ENCODE peak calls at places on chromosomes 16 and 17, in five cellular contexts. U is upper lobe of left lung, Y is esophagus squamous epithelium, H is prostate gland, D is tibial nerve. J is an unnamed sample. For H3K4me1, the result is how much of the 10 kb centered on the place peaks cover.

GRCh38 chr17:1568950-1569810 is 6.6 kb upstream of the PITPNA start:
- DNase-seq in U (no peak), Y (no peak), H (no peak), D (no peak), J (no peak)

GRCh38 chr17:33461051-33461450 is 168.0 kb upstream of the ASIC2 start:
- DNase-seq in U (no peak), Y (no peak), H (no peak), D (no peak), J (no peak)

GRCh38 chr16:3964686-3965290 is 84.3 kb upstream of the CREBBP start:
- DNase-seq in U (no peak), Y (no peak), H (no peak), D (no peak), J (no peak)

GRCh38 chr17:79126139-79126538 is 51.5 kb downstream of the ENGASE start:
- DNase-seq in U (peak), Y (no peak), H (peak), D (no peak), J (no peak)

GRCh38 chr17:77884967-77885641 is 73.4 kb upstream of the TNRC6C start:
- DNase-seq in U (no peak), Y (no peak), H (no peak), D (no peak), J (no peak)

GRCh38 chr16:83244057-83244456 is 563.7 kb upstream of the HSBP1 start:
- DNase-seq in U (no peak), Y (no peak), H (peak), D (no peak), J (no peak)

GRCh38 chr16:89155184-89155679 is 16.3 kb upstream of the CDH15 start:
- DNase-seq in U (peak), Y (no peak), H (peak), D (peak), J (no peak)

GRCh38 chr17:63840591-63841349 is 1.7 kb downstream of the SMARCD2 start:
- DNase-seq in U (no peak), Y (no peak), H (peak), D (peak), J (no peak)

GRCh38 chr17:2043785-2044184 is 2.0 kb downstream of the OVCA2 start:
- DNase-seq in U (no peak), Y (no peak), H (no peak), D (no peak), J (no peak)

GRCh38 chr17:74466111-74466784 is at the start of gene CD300A:
- DNase-seq in U (peak), Y (no peak), H (no peak), D (no peak), J (peak)

GRCh38 chr17:49445561-49445960 is 30.9 kb upstream of the PHB1 start:
- DNase-seq in U (no peak), Y (no peak), H (no peak), D (no peak), J (no peak)

GRCh38 chr16:78980825-78981224 is 619.7 kb downstream of the MAF start:
- DNase-seq in U (no peak), Y (no peak), H (no peak), D (no peak), J (no peak)

GRCh38 chr16:75319513-75320401 is 68.3 kb upstream of the BCAR1 start:
- DNase-seq in U (no peak), Y (no peak), H (no peak), D (no peak), J (no peak)

GRCh38 chr17:40373999-40374398 is 9.5 kb upstream of the GJD3 start:
- DNase-seq in U (no peak), Y (no peak), H (no peak), D (no peak), J (no peak)

GRCh38 chr17:35713069-35713728 is 18.2 kb upstream of the RASL10B start:
- DNase-seq in U (no peak), Y (no peak), H (no peak), D (peak), J (peak)

GRCh38 chr17:31439716-31440115 is 48.2 kb downstream of the RAB11FIP4 start:
- DNase-seq in U (no peak), Y (no peak), H (no peak), D (no peak), J (peak)

GRCh38 chr17:54408741-54409140 is 491.9 kb upstream of the TOM1L1 start:
- DNase-seq in U (no peak), Y (no peak), H (no peak), D (no peak), J (no peak)

GRCh38 chr17:80539022-80539421 is 5.6 kb upstream of the RPTOR start:
- DNase-seq in U (no peak), Y (no peak), H (no peak), D (no peak), J (no peak)

GRCh38 chr17:46841561-46842379 is 9.6 kb upstream of the WNT9B start:
- DNase-seq in U (no peak), Y (no peak), H (no peak), D (no peak), J (no peak)

GRCh38 chr17:55735784-55736405 is 13.2 kb upstream of the TMEM100 start:
- DNase-seq in U (no peak), Y (no peak), H (no peak), D (peak), J (peak)

GRCh38 chr16:14240216-14240843 is 169.2 kb downstream of the MRTFB start:
- DNase-seq in U (no peak), Y (no peak), H (no peak), D (no peak), J (peak)

GRCh38 chr16:15951852-15952251 is 2.4 kb downstream of the ABCC1 start:
- DNase-seq in U (no peak), Y (no peak), H (no peak), D (no peak), J (no peak)
- H3K4me3 ChIP-seq in U (no peak), Y (peak), H (no peak), D (no peak), J (no peak)

GRCh38 chr16:11797166-11797956 is at the start of gene ZC3H7A:
- DNase-seq in U (peak), Y (peak), H (peak), D (peak), J (peak)
- TF ChIP-seq POLR2A in U (no peak), Y (peak), H (peak), D (peak), J (peak)

DNA sequence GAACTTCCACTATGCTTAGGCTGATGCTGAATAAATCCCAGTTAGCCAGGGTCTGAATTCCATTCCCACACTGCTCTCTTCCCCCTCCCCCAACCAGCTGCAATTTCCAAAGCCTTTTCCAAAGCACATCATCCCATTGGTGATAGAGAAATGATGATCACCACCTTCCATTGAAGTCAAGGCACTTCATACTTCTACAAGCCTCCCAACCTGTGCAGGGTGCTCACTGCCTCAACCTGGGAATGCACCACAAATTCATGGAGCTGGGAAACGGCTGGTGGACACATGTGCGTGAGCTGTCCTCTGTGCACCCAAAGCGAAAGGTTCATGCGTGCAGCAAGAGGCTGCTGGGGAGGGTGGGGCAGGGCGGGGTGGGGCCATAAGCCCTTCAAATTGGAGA is 302.7 kb upstream of the IRX3 start:
- DNase-seq in U (no peak), Y (no peak), H (no peak), D (no peak), J (no peak)
- H3K4me1 ChIP-seq in U (under half), Y (under half), H (under half), D (under half), J (under half)

GRCh38 chr17:50943575-50943933 is 77.4 kb upstream of the TOB1 start:
- DNase-seq in U (no peak), Y (no peak), H (no peak), D (no peak), J (no peak)

GRCh38 chr17:50944902-50945720 is 79.0 kb upstream of the TOB1 start:
- DNase-seq in U (no peak), Y (no peak), H (no peak), D (no peak), J (no peak)

GRCh38 chr17:50946223-50946890 is 80.2 kb upstream of the TOB1 start:
- DNase-seq in U (no peak), Y (no peak), H (no peak), D (no peak), J (peak)

GRCh38 chr17:50945779-50946222 is 79.6 kb upstream of the TOB1 start:
- DNase-seq in U (no peak), Y (no peak), H (no peak), D (no peak), J (peak)

GRCh38 chr17:50944054-50944901 is 78.1 kb upstream of the TOB1 start:
- DNase-seq in U (peak), Y (no peak), H (peak), D (peak), J (peak)
- H3K4me3 ChIP-seq in U (peak), Y (peak), H (peak), D (peak), J (peak)

DNA sequence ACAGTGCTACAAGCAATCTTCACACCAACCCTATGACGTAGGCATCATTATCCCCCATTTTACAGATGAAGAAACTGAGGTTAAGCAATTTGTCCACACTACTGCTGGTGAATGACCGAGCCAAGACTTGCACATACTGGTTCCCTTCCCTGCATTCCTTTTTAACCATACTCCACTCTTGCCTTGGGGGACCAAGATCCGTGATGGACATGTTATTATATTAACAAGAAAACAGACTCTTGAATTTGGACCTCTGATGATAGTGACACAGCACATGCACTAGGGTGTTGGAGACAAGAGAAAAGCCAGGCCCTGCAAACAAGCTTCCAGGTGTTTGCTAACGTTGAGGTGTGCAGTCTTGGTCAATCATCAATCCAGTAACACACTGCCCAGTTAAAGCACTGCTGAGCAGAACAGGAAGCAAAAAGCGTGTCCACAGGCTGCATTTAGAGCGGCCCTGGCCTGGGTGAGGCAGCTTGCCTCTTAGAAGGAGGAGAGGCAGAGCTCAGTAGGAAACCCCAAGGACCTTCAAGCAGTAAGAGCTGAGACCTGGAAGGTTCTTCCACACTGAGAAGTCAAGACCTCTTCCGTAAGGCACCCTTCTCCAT is 36.7 kb downstream of the HNF1B start:
- DNase-seq in U (peak), Y (no peak), H (no peak), D (no peak), J (peak)
- TF ChIP-seq POLR2A in U (no peak), Y (no peak), H (no peak), D (no peak), J (peak)

J was measured in right lobe of liver.